ENCODE peak calls at places on chromosomes 5 and 9, in seven cellular contexts. One of them, this sample, is unnamed.
A peak's percentile ranks its signal among the peaks of the same experiment; 100 is the strongest.

GRCh38 chr5:123092696-123093095 is 3.7 kb downstream of the PRDM6 start:
- DNase-seq in A549: no peak
- DNase-seq in cardiac muscle cell: no peak
- DNase-seq in upper lobe of left lung: no peak
- DNase-seq in hepatocyte: no peak
- DNase-seq in iPS DF 6.9: no peak
- DNase-seq in H9: no peak
- DNase-seq in this sample: no peak

GRCh38 chr5:170330568-170331054 is 33.0 kb upstream of the LCP2 start:
- DNase-seq in A549: no peak
- DNase-seq in cardiac muscle cell: no peak
- DNase-seq in upper lobe of left lung: no peak
- DNase-seq in hepatocyte: no peak
- DNase-seq in iPS DF 6.9: no peak
- DNase-seq in H9: no peak
- DNase-seq in this sample: no peak

GRCh38 chr9:126614088-126614454 is 343 bp downstream of the LMX1B start:
- DNase-seq in A549: no peak
- DNase-seq in cardiac muscle cell: no peak
- DNase-seq in upper lobe of left lung: no peak
- DNase-seq in hepatocyte: no peak
- DNase-seq in iPS DF 6.9: no peak
- DNase-seq in H9: no peak
- DNase-seq in this sample: peak; percentile 61

GRCh38 chr9:7237473-7238243 is 479.9 kb downstream of the KDM4C start:
- DNase-seq in A549: no peak
- DNase-seq in cardiac muscle cell: no peak
- DNase-seq in upper lobe of left lung: no peak
- DNase-seq in hepatocyte: no peak
- DNase-seq in iPS DF 6.9: no peak
- DNase-seq in H9: no peak
- DNase-seq in this sample: peak; percentile 45

GRCh38 chr5:73701566-73701965 is 75.6 kb downstream of the ARHGEF28 start:
- DNase-seq in A549: no peak
- DNase-seq in cardiac muscle cell: no peak
- DNase-seq in upper lobe of left lung: no peak
- DNase-seq in hepatocyte: no peak
- DNase-seq in iPS DF 6.9: no peak
- DNase-seq in H9: no peak
- DNase-seq in this sample: no peak

GRCh38 chr5:157222506-157223230 is 42.0 kb downstream of the ITK start:
- DNase-seq in A549: no peak
- DNase-seq in cardiac muscle cell: no peak
- DNase-seq in upper lobe of left lung: no peak
- DNase-seq in hepatocyte: peak; percentile 15
- DNase-seq in iPS DF 6.9: no peak
- DNase-seq in H9: no peak
- DNase-seq in this sample: no peak

GRCh38 chr9:38668791-38669466 is 48.5 kb upstream of the ANKRD18A start:
- DNase-seq in A549: no peak
- DNase-seq in cardiac muscle cell: no peak
- DNase-seq in upper lobe of left lung: no peak
- DNase-seq in hepatocyte: no peak
- DNase-seq in iPS DF 6.9: no peak
- DNase-seq in H9: no peak
- DNase-seq in this sample: no peak

GRCh38 chr5:132369012-132369470 is 469 bp upstream of the SLC22A5 start:
- DNase-seq in A549: no peak
- DNase-seq in cardiac muscle cell: no peak
- DNase-seq in upper lobe of left lung: no peak
- DNase-seq in hepatocyte: peak; percentile 23
- DNase-seq in iPS DF 6.9: no peak
- DNase-seq in H9: no peak
- DNase-seq in this sample: no peak

GRCh38 chr9:124262596-124263045 is 4.9 kb downstream of the NEK6 start:
- DNase-seq in A549: no peak
- DNase-seq in cardiac muscle cell: no peak
- DNase-seq in upper lobe of left lung: no peak
- DNase-seq in hepatocyte: no peak
- DNase-seq in iPS DF 6.9: no peak
- DNase-seq in H9: no peak
- DNase-seq in this sample: no peak

GRCh38 chr9:124259273-124260078 is 1.7 kb downstream of the NEK6 start:
- DNase-seq in A549: peak; percentile 77
- DNase-seq in cardiac muscle cell: no peak
- DNase-seq in upper lobe of left lung: peak; percentile 81
- DNase-seq in hepatocyte: peak; percentile 73
- DNase-seq in iPS DF 6.9: no peak
- DNase-seq in H9: no peak
- DNase-seq in this sample: peak; percentile 75

GRCh38 chr9:124258765-124259272 is 1.1 kb downstream of the NEK6 start:
- DNase-seq in A549: no peak
- DNase-seq in cardiac muscle cell: peak; percentile 49
- DNase-seq in upper lobe of left lung: peak; percentile 48
- DNase-seq in hepatocyte: no peak
- DNase-seq in iPS DF 6.9: no peak
- DNase-seq in H9: peak; percentile 55
- DNase-seq in this sample: no peak

GRCh38 chr9:124261787-124262595 is 4.2 kb downstream of the NEK6 start:
- DNase-seq in A549: no peak
- DNase-seq in cardiac muscle cell: no peak
- DNase-seq in upper lobe of left lung: no peak
- DNase-seq in hepatocyte: no peak
- DNase-seq in iPS DF 6.9: no peak
- DNase-seq in H9: no peak
- DNase-seq in this sample: no peak

GRCh38 chr9:124260769-124261603 is 3.2 kb downstream of the NEK6 start:
- DNase-seq in A549: peak; percentile 67
- DNase-seq in cardiac muscle cell: no peak
- DNase-seq in upper lobe of left lung: peak; percentile 75
- DNase-seq in hepatocyte: peak; percentile 73
- DNase-seq in iPS DF 6.9: no peak
- DNase-seq in H9: no peak
- DNase-seq in this sample: no peak
- H3K9me3 ChIP-seq in A549: no peaks in the 10 kb centered on the region
- H3K9me3 ChIP-seq in cardiac muscle cell: no peaks in the 10 kb centered on the region
- H3K9me3 ChIP-seq in upper lobe of left lung: no peaks in the 10 kb centered on the region
- H3K9me3 ChIP-seq in hepatocyte: no peaks in the 10 kb centered on the region
- H3K9me3 ChIP-seq in iPS DF 6.9: no peaks in the 10 kb centered on the region
- H3K9me3 ChIP-seq in H9: no peaks in the 10 kb centered on the region
- H3K9me3 ChIP-seq in this sample: no peaks in the 10 kb centered on the region

GRCh38 chr5:179114756-179115155 is 54.6 kb downstream of the ZNF354C start:
- DNase-seq in A549: no peak
- DNase-seq in cardiac muscle cell: no peak
- DNase-seq in upper lobe of left lung: peak; percentile 6
- DNase-seq in hepatocyte: no peak
- DNase-seq in iPS DF 6.9: no peak
- DNase-seq in H9: no peak
- DNase-seq in this sample: no peak

GRCh38 chr5:179112469-179113142 is 52.4 kb downstream of the ZNF354C start:
- DNase-seq in A549: no peak
- DNase-seq in cardiac muscle cell: no peak
- DNase-seq in upper lobe of left lung: no peak
- DNase-seq in hepatocyte: no peak
- DNase-seq in iPS DF 6.9: no peak
- DNase-seq in H9: no peak
- DNase-seq in this sample: peak; percentile 12

GRCh38 chr5:179113945-179114641 is 53.9 kb downstream of the ZNF354C start:
- DNase-seq in A549: no peak
- DNase-seq in cardiac muscle cell: no peak
- DNase-seq in upper lobe of left lung: no peak
- DNase-seq in hepatocyte: no peak
- DNase-seq in iPS DF 6.9: no peak
- DNase-seq in H9: no peak
- DNase-seq in this sample: peak; percentile 23

GRCh38 chr5:179111267-179112207 is 51.4 kb downstream of the ZNF354C start:
- DNase-seq in A549: no peak
- DNase-seq in cardiac muscle cell: no peak
- DNase-seq in upper lobe of left lung: no peak
- DNase-seq in hepatocyte: no peak
- DNase-seq in iPS DF 6.9: no peak
- DNase-seq in H9: no peak
- DNase-seq in this sample: no peak

GRCh38 chr5:179113143-179113530 is 53.0 kb downstream of the ZNF354C start:
- DNase-seq in A549: no peak
- DNase-seq in cardiac muscle cell: no peak
- DNase-seq in upper lobe of left lung: no peak
- DNase-seq in hepatocyte: no peak
- DNase-seq in iPS DF 6.9: no peak
- DNase-seq in H9: no peak
- DNase-seq in this sample: no peak
- H3K9me3 ChIP-seq in A549: peaks cover 18% of the 10 kb centered on the region
- H3K9me3 ChIP-seq in cardiac muscle cell: no peaks in the 10 kb centered on the region
- H3K9me3 ChIP-seq in upper lobe of left lung: peaks cover 45% of the 10 kb centered on the region
- H3K9me3 ChIP-seq in hepatocyte: no peaks in the 10 kb centered on the region
- H3K9me3 ChIP-seq in iPS DF 6.9: peaks cover 7% of the 10 kb centered on the region
- H3K9me3 ChIP-seq in H9: peaks cover 24% of the 10 kb centered on the region
- H3K9me3 ChIP-seq in this sample: peaks cover 4% of the 10 kb centered on the region

DNA sequence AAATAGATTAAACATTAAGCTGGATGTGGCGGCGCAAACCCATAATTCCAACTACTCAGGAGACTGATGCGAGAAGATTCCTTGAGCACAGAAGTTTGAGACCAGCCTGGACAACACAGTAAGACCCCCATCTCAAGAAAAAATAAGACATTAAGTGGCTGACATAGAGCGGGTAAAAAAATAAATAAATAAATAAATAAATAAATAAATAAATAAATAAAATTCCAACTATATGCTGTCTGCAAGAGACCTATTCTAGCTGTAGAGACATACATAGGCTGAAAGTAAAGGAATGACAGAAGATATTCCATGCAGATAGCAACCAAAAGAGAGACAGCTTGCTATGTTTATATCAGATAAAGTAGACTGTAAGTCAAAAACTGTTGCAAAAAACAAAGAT is 17.4 kb upstream of the SH3TC2 start:
- DNase-seq in A549: no peak
- DNase-seq in cardiac muscle cell: no peak
- DNase-seq in upper lobe of left lung: no peak
- DNase-seq in hepatocyte: no peak
- DNase-seq in iPS DF 6.9: no peak
- DNase-seq in H9: no peak
- DNase-seq in this sample: no peak
- H3K9me3 ChIP-seq in A549: no peaks in the 10 kb centered on the region
- H3K9me3 ChIP-seq in cardiac muscle cell: no peaks in the 10 kb centered on the region
- H3K9me3 ChIP-seq in upper lobe of left lung: no peaks in the 10 kb centered on the region
- H3K9me3 ChIP-seq in hepatocyte: no peaks in the 10 kb centered on the region
- H3K9me3 ChIP-seq in iPS DF 6.9: no peaks in the 10 kb centered on the region
- H3K9me3 ChIP-seq in H9: no peaks in the 10 kb centered on the region
- H3K9me3 ChIP-seq in this sample: no peaks in the 10 kb centered on the region

GRCh38 chr5:2669259-2669658 is 82.2 kb downstream of the IRX2 start:
- DNase-seq in A549: no peak
- DNase-seq in cardiac muscle cell: no peak
- DNase-seq in upper lobe of left lung: no peak
- DNase-seq in hepatocyte: no peak
- DNase-seq in iPS DF 6.9: no peak
- DNase-seq in H9: no peak
- DNase-seq in this sample: no peak

GRCh38 chr5:2674456-2674855 is 77.0 kb downstream of the IRX2 start:
- DNase-seq in A549: no peak
- DNase-seq in cardiac muscle cell: no peak
- DNase-seq in upper lobe of left lung: no peak
- DNase-seq in hepatocyte: no peak
- DNase-seq in iPS DF 6.9: no peak
- DNase-seq in H9: no peak
- DNase-seq in this sample: no peak

GRCh38 chr5:2670856-2671404 is 80.5 kb downstream of the IRX2 start:
- DNase-seq in A549: no peak
- DNase-seq in cardiac muscle cell: no peak
- DNase-seq in upper lobe of left lung: no peak
- DNase-seq in hepatocyte: no peak
- DNase-seq in iPS DF 6.9: no peak
- DNase-seq in H9: no peak
- DNase-seq in this sample: no peak

GRCh38 chr5:2666081-2666480 is 85.4 kb downstream of the IRX2 start:
- DNase-seq in A549: no peak
- DNase-seq in cardiac muscle cell: peak; percentile 39
- DNase-seq in upper lobe of left lung: no peak
- DNase-seq in hepatocyte: no peak
- DNase-seq in iPS DF 6.9: no peak
- DNase-seq in H9: no peak
- DNase-seq in this sample: no peak

DNA sequence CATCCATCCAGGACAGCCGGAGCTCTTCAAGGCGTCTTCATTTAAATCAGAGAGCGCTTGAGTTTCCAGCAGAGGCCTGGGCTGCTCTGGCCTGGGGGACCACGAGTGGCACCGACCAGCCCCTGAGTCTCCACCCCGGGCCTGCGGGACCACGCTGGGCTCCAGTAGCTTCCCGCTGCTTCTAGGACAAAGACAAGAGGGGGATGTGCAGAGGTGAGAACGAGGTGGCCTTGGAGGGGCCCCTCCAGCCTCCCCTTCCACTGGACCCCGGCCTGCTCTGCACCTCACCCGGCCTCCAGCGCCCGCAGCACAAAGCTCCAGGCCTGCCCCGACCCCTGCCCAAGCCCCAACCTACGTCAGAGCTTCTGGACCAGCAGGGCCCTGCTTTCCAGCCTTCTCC is 81.6 kb downstream of the IRX2 start:
- DNase-seq in A549: no peak
- DNase-seq in cardiac muscle cell: no peak
- DNase-seq in upper lobe of left lung: no peak
- DNase-seq in hepatocyte: no peak
- DNase-seq in iPS DF 6.9: no peak
- DNase-seq in H9: no peak
- DNase-seq in this sample: no peak
- H3K9me3 ChIP-seq in A549: no peaks in the 10 kb centered on the region
- H3K9me3 ChIP-seq in cardiac muscle cell: no peaks in the 10 kb centered on the region
- H3K9me3 ChIP-seq in upper lobe of left lung: no peaks in the 10 kb centered on the region
- H3K9me3 ChIP-seq in hepatocyte: no peaks in the 10 kb centered on the region
- H3K9me3 ChIP-seq in iPS DF 6.9: no peaks in the 10 kb centered on the region
- H3K9me3 ChIP-seq in H9: no peaks in the 10 kb centered on the region
- H3K9me3 ChIP-seq in this sample: no peaks in the 10 kb centered on the region

DNA sequence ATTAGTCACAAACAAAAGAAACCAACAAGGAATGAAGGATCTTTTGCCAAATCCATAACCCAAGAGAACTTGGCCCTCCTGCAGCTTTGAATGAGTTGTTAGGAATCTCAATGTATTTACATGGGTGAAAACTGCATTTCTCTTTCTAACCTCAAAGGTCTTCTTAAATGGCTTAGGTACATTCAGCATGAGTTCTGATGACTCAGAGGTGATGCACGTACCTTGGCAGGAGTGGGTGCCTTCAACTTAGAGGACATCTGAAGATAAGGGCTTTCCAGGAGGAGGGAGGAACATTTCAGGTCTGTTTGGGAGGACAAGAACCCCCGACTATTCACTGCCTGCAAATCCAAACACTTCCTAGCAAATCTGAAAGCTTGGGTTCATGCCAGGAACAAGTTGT is 65.8 kb downstream of the IRX2 start:
- DNase-seq in A549: no peak
- DNase-seq in cardiac muscle cell: no peak
- DNase-seq in upper lobe of left lung: no peak
- DNase-seq in hepatocyte: no peak
- DNase-seq in iPS DF 6.9: no peak
- DNase-seq in H9: no peak
- DNase-seq in this sample: no peak
- H3K9me3 ChIP-seq in A549: no peaks in the 10 kb centered on the region
- H3K9me3 ChIP-seq in cardiac muscle cell: no peaks in the 10 kb centered on the region
- H3K9me3 ChIP-seq in upper lobe of left lung: no peaks in the 10 kb centered on the region
- H3K9me3 ChIP-seq in hepatocyte: no peaks in the 10 kb centered on the region
- H3K9me3 ChIP-seq in iPS DF 6.9: no peaks in the 10 kb centered on the region
- H3K9me3 ChIP-seq in H9: no peaks in the 10 kb centered on the region
- H3K9me3 ChIP-seq in this sample: no peaks in the 10 kb centered on the region